ENCODE peak calls at places on chromosomes 7 and 10, in nine cellular contexts. T is GM13976; X is ELR; W is hepatic stellate cell; Q is activated naive CD4-positive, alpha-beta T cell; B is CD8-positive, alpha-beta T cell; J is kidney glomerular epithelial cell; H is LoVo; V is effector memory CD8-positive, alpha-beta T cell. L is an unnamed sample.

GRCh38 chr7:158428842-158429753 is 158.5 kb downstream of the PTPRN2 start:
- DNase-seq in T (no peak), X (no peak), W (no peak), Q (no peak), B (no peak), J (no peak), H (no peak), V (no peak), L (no peak)

GRCh38 chr7:94111009-94111408 is 106.9 kb upstream of the BET1 start:
- DNase-seq in T (no peak), X (no peak), W (no peak), Q (no peak), B (no peak), J (no peak), H (no peak), V (no peak), L (no peak)

GRCh38 chr7:147400221-147400689 is 1190.3 kb upstream of the C7orf33 start:
- DNase-seq in T (no peak), X (peak; percentile 10), W (no peak), Q (no peak), B (no peak), J (peak; percentile 88), H (no peak), V (no peak), L (no peak)

GRCh38 chr7:3272691-3273141 is 28.3 kb upstream of the SDK1 start:
- DNase-seq in T (no peak), X (peak; percentile 55), W (no peak), Q (no peak), B (no peak), J (peak; percentile 35), H (no peak), V (no peak), L (no peak)

GRCh38 chr7:112286294-112287086 is 80.0 kb downstream of the ZNF277 start:
- DNase-seq in T (no peak), X (no peak), W (no peak), Q (no peak), B (no peak), J (no peak), H (no peak), V (no peak), L (no peak)

GRCh38 chr7:28329616-28330373 is 82.5 kb upstream of the CREB5 start:
- DNase-seq in T (no peak), X (peak; percentile 4), W (no peak), Q (no peak), B (peak; percentile 5), J (no peak), H (no peak), V (no peak), L (peak; percentile 18)

GRCh38 chr10:132028706-132029105 is 37.0 kb upstream of the JAKMIP3 start:
- DNase-seq in T (no peak), X (no peak), W (no peak), Q (no peak), B (no peak), J (no peak), H (no peak), V (no peak), L (no peak)

GRCh38 chr7:27083646-27084045 is 12.2 kb downstream of the HOXA1 start:
- DNase-seq in T (no peak), X (no peak), W (no peak), Q (no peak), B (no peak), J (no peak), H (no peak), V (no peak), L (no peak)

GRCh38 chr7:127937066-127937680 is 94.1 kb downstream of the LRRC4 start:
- DNase-seq in T (no peak), X (no peak), W (no peak), Q (no peak), B (no peak), J (no peak), H (no peak), V (no peak), L (no peak)

GRCh38 chr10:122740640-122741039 is 41.0 kb upstream of the C10orf120 start:
- DNase-seq in T (no peak), X (peak; percentile 10), W (no peak), Q (no peak), B (no peak), J (no peak), H (no peak), V (no peak), L (no peak)

GRCh38 chr10:49739426-49739825 is 22.7 kb downstream of the OGDHL start:
- DNase-seq in T (no peak), X (no peak), W (no peak), Q (no peak), B (no peak), J (no peak), H (no peak), V (no peak), L (no peak)

GRCh38 chr10:102656791-102657371 is 12.6 kb downstream of the TRIM8 start:
- DNase-seq in T (no peak), X (no peak), W (no peak), Q (no peak), B (no peak), J (no peak), H (no peak), V (no peak), L (no peak)